ENCODE peak calls at places on chromosomes 3 and 15, in ten cellular contexts. M, U, N, H, P, X, W, K, F and Q are unnamed samples.
A peak's percentile ranks its signal among the peaks of the same experiment; 100 is the strongest.

GRCh38 chr3:13141991-13142412 is 68.8 kb upstream of the IQSEC1 start:
- DNase-seq in P (peak; percentile 47), M (no peak), H (no peak), W (peak; percentile 47), F (peak; percentile 27), U (peak; percentile 54), X (peak; percentile 92), K (peak; percentile 33), N (peak; percentile 19), Q (peak; percentile 42)

GRCh38 chr3:177141899-177142651 is 55.2 kb downstream of the TBL1XR1 start:
- DNase-seq in N (no peak), X (no peak), K (no peak), M (no peak), H (no peak), F (no peak), W (no peak), P (no peak), U (no peak), Q (no peak)

GRCh38 chr3:50525987-50526386 is 22.6 kb upstream of the CACNA2D2 start:
- DNase-seq in M (peak; percentile 35), U (no peak), N (peak; percentile 53), W (peak; percentile 81), P (no peak), F (peak; percentile 59), X (peak; percentile 92), K (no peak), H (no peak), Q (peak; percentile 82)

GRCh38 chr3:67018105-67018788 is 20.1 kb downstream of the KBTBD8 start:
- DNase-seq in M (peak; percentile 46), F (peak; percentile 43), N (peak; percentile 28), K (peak; percentile 40), P (no peak), X (no peak), U (no peak), W (no peak), H (no peak), Q (peak; percentile 51)

GRCh38 chr15:66723826-66724731 is 22.0 kb downstream of the SMAD6 start:
- DNase-seq in K (no peak), U (no peak), M (no peak), W (no peak), X (no peak), N (peak; percentile 44), H (no peak), P (no peak), F (no peak), Q (no peak)

GRCh38 chr15:71571641-71572040 is 238.7 kb upstream of the NR2E3 start:
- DNase-seq in N (no peak), X (no peak), U (no peak), H (no peak), F (no peak), K (no peak), W (no peak), M (no peak), P (no peak), Q (no peak)

GRCh38 chr3:183515968-183516851 is 39.3 kb downstream of the KLHL6 start:
- DNase-seq in H (no peak), M (no peak), K (no peak), P (no peak), W (no peak), U (no peak), X (peak; percentile 71), N (no peak), F (peak; percentile 40), Q (peak; percentile 53)

GRCh38 chr3:62872318-62872717 is 2.9 kb downstream of the CADPS start:
- DNase-seq in F (no peak), K (no peak), H (no peak), N (no peak), P (no peak), U (no peak), M (no peak), W (no peak), X (no peak), Q (no peak)

GRCh38 chr3:29764603-29765254 is 483.9 kb downstream of the RBMS3 start:
- DNase-seq in U (no peak), P (no peak), X (no peak), N (peak; percentile 95), H (no peak), F (peak; percentile 77), K (peak; percentile 74), M (peak; percentile 31), W (no peak), Q (peak; percentile 78)

DNA sequence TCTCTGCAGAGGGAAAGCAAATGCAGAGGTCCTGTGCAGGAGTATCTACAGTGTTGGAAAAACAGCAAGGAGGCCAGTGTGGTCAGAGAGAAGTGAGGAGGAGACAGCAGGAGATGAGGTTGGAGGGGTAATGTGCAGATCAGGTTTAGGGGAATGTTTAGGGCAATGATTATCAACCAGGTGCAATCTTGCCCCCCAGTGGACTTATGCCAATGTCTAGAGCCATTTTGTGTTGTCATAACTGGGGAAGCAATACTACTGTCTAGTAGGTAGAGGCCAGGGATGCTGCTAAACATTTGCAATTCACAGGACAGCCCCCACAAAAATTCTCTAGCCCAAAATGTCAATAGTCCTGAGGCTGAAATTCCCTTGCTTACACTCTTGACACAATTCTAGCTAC is 13.1 kb downstream of the CCDC191 start:
- DNase-seq in F (no peak), U (no peak), N (no peak), P (no peak), W (no peak), X (no peak), K (no peak), H (no peak), M (no peak), Q (no peak)
- TF ChIP-seq CTCF in F (no peak), U (no peak), N (no peak), P (no peak), W (no peak), X (no peak), K (no peak), H (no peak), M (no peak), Q (no peak)

DNA sequence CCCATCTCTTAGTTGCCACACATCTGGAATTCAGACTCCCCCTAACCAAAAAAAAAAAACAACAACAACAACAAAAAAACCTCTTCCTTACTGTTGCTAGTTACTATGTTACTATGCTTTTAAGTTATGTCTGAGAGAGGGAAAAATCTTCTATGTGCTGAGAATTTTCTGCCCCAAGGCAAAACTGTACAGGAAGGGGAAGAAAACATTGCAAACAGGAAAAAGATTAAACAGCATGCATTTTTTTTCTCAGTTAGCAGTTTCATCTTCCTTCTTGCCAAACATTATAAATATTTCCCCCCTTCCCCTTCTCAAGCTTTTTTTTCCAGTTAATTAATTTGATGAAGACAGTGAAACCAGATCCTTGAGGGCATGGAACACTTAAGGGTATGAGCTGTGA is 1.1 kb upstream of the CD200R1 start:
- DNase-seq in H (no peak), N (no peak), F (no peak), K (no peak), M (no peak), W (no peak), X (no peak), P (no peak), U (no peak), Q (no peak)
- H3K4me3 ChIP-seq in H (no peak overlapping the region), N (no peak overlapping the region), F (no peak overlapping the region), K (no peak overlapping the region), M (no peak overlapping the region), W (no peak overlapping the region), X (no peak overlapping the region), P (no peak overlapping the region), U (no peak overlapping the region), Q (no peak overlapping the region)

GRCh38 chr15:51342249-51342999 is 969 bp downstream of the GLDN start:
- DNase-seq in X (peak; percentile 34), K (no peak), W (no peak), F (no peak), N (no peak), M (no peak), H (no peak), P (no peak), U (no peak), Q (no peak)

GRCh38 chr15:51343466-51343865 is 2.0 kb downstream of the GLDN start:
- DNase-seq in M (no peak), F (no peak), U (no peak), H (no peak), W (no peak), N (no peak), K (no peak), P (no peak), X (no peak), Q (no peak)

GRCh38 chr15:51336011-51336410 is 2.4 kb downstream of the CYP19A1 start:
- DNase-seq in F (no peak), W (no peak), K (peak; percentile 52), P (peak; percentile 58), U (no peak), X (no peak), N (no peak), M (peak; percentile 52), H (no peak), Q (no peak)

GRCh38 chr15:51338496-51338895 is at the start of gene CYP19A1:
- DNase-seq in F (no peak), X (peak; percentile 3), P (no peak), K (no peak), W (no peak), N (no peak), H (no peak), U (no peak), M (no peak), Q (no peak)

DNA sequence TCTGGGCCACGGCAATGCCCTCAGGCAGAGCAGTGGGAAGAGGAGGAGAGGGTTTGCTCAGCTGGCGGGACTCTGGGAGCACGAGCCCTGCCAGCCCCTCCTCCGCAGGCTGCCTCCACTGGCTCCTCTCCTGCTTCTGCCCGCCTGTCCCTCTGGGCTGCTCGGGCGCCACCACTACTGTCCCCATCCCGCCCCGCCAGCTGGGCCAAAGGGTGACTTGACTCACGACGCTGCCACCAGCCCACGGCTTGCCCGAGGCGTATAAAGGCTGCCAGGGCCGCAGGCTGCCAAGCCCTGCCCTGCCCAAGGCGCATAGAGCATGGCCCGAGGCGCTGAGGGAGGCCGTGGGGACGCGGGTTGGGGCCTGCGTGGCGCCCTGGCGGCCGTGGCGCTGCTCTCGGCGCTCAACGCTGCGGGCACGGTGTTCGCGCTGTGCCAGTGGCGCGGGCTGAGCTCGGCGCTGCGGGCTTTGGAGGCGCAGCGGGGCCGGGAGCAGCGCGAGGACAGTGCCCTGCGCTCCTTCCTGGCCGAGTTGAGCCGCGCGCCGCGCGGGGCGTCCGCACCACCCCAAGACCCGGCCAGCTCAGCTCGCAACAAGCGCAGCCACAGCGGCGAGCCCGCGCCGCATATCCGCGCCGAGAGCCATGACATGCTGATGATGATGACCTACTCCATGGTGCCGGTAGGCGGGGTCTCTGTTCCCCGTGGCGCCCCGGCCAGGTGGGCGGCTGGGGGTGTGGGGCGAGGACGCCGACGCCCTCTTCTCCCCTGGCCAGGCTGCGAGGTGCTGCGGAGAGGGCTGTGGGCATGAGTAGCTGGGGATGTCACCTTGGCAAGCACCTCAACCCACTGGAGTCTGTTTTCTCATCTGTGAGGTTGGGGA is at the start of gene GLDN:
- DNase-seq in U (peak; percentile 87), W (peak; percentile 91), F (no peak), X (peak; percentile 74), P (peak; percentile 92), K (peak; percentile 58), M (peak; percentile 35), N (peak; percentile 34), H (no peak), Q (peak; percentile 26)
- TF ChIP-seq CTCF in U (no peak), W (peak; percentile 5), F (no peak), X (no peak), P (no peak), K (no peak), M (no peak), N (no peak), H (no peak), Q (no peak)

DNA sequence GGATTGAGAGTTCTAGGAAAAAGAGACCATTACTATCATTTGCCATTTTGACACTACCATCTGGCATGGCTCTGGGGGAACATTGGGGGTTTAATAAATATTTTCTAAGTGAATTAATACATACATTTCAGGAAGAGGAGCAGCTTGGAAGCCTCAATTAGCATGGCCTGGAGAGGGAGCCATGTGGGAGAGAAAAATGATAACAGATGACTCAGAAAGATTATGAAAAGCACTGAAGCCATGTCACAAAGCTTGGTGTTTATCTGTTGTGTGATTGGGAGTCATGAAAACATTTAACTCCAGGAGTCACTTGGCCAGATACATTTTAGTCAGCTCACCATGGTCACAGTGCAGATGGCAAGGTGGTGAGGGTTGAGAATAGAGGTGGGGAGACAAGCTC is 121.0 kb downstream of the SSR3 start:
- DNase-seq in X (no peak), F (peak; percentile 17), K (no peak), N (peak; percentile 24), H (no peak), M (no peak), P (no peak), U (no peak), W (no peak), Q (peak; percentile 34)
- H3K4me3 ChIP-seq in X (no peak overlapping the region), F (no peak overlapping the region), K (no peak overlapping the region), N (no peak overlapping the region), H (no peak overlapping the region), M (no peak overlapping the region), P (no peak overlapping the region), U (no peak overlapping the region), W (no peak overlapping the region), Q (no peak overlapping the region)